ENCODE peak calls at places on chromosomes 2 and 18, in ten cellular contexts. C, F, M, P, B, G, J, Z, W and X are unnamed samples.

GRCh38 chr2:181394741-181395437 is 62.3 kb upstream of the ITGA4 start:
- DNase-seq in C (no peak), F (no peak), M (no peak), P (no peak), B (no peak), G (no peak), J (no peak), Z (no peak), W (no peak), X (no peak)

GRCh38 chr2:69554981-69555380 is 88.6 kb downstream of the AAK1 start:
- DNase-seq in C (no peak), F (peak), M (no peak), P (no peak), B (no peak), G (no peak), J (no peak), Z (no peak), W (no peak), X (peak)

GRCh38 chr2:42792087-42792582 is 248 bp downstream of the HAAO start:
- DNase-seq in C (no peak), F (no peak), M (no peak), P (no peak), B (no peak), G (no peak), J (no peak), Z (no peak), W (no peak), X (no peak)

GRCh38 chr2:25479761-25480160 is 138.0 kb upstream of the DNMT3A start:
- DNase-seq in C (no peak), F (no peak), M (no peak), P (no peak), B (no peak), G (no peak), J (no peak), Z (no peak), W (no peak), X (no peak)

GRCh38 chr2:55430536-55430935 is 10.9 kb upstream of the CCDC88A start:
- DNase-seq in C (no peak), F (no peak), M (no peak), P (no peak), B (no peak), G (no peak), J (no peak), Z (no peak), W (no peak), X (no peak)

GRCh38 chr2:104429978-104430740 is 423.8 kb upstream of the POU3F3 start:
- DNase-seq in C (no peak), F (no peak), M (no peak), P (no peak), B (no peak), G (no peak), J (no peak), Z (no peak), W (no peak), X (no peak)

GRCh38 chr18:74173434-74173750 is 25.1 kb downstream of the TIMM21 start:
- DNase-seq in C (no peak), F (no peak), M (no peak), P (no peak), B (no peak), G (no peak), J (no peak), Z (no peak), W (no peak), X (no peak)

GRCh38 chr2:6791682-6792081 is 74.0 kb downstream of the CMPK2 start:
- DNase-seq in C (no peak), F (no peak), M (no peak), P (no peak), B (no peak), G (no peak), J (no peak), Z (no peak), W (no peak), X (no peak)

GRCh38 chr2:241895732-241896641 is 26.5 kb downstream of the RTP5 start:
- DNase-seq in C (no peak), F (no peak), M (no peak), P (no peak), B (no peak), G (no peak), J (no peak), Z (peak), W (no peak), X (no peak)

GRCh38 chr2:220320326-220320725 is 692.9 kb downstream of the SLC4A3 start:
- DNase-seq in C (no peak), F (no peak), M (no peak), P (no peak), B (no peak), G (no peak), J (no peak), Z (no peak), W (no peak), X (no peak)

GRCh38 chr2:169237286-169237685 is 125.0 kb downstream of the LRP2 start:
- DNase-seq in C (no peak), F (no peak), M (no peak), P (no peak), B (no peak), G (no peak), J (no peak), Z (no peak), W (no peak), X (no peak)

GRCh38 chr2:14866953-14867352 is 234.4 kb downstream of the LRATD1 start:
- DNase-seq in C (no peak), F (no peak), M (no peak), P (no peak), B (no peak), G (no peak), J (no peak), Z (no peak), W (no peak), X (no peak)

GRCh38 chr2:150686391-150686790 is 198.9 kb upstream of the RND3 start:
- DNase-seq in C (no peak), F (no peak), M (no peak), P (no peak), B (no peak), G (no peak), J (no peak), Z (no peak), W (no peak), X (no peak)

GRCh38 chr2:98691307-98691706 is 39.6 kb downstream of the MGAT4A start:
- DNase-seq in C (no peak), F (no peak), M (no peak), P (no peak), B (no peak), G (no peak), J (no peak), Z (no peak), W (no peak), X (no peak)

GRCh38 chr18:54604211-54604610 is 13.2 kb downstream of the DYNAP start:
- DNase-seq in C (no peak), F (no peak), M (no peak), P (no peak), B (no peak), G (no peak), J (no peak), Z (no peak), W (no peak), X (no peak)

GRCh38 chr2:40433739-40434138 is 18.2 kb downstream of the SLC8A1 start:
- DNase-seq in C (no peak), F (no peak), M (no peak), P (no peak), B (no peak), G (no peak), J (no peak), Z (no peak), W (no peak), X (no peak)